ENCODE peak calls at places on chromosomes 12 and 14, in eight cellular contexts. J, D, C, M, V, G, T and B are unnamed samples.

GRCh38 chr12:67661311-67662011 is 12.9 kb downstream of the DYRK2 start:
- DNase-seq in V (no peak), D (no peak), T (peak; percentile 91), C (no peak), M (no peak), J (no peak), G (peak; percentile 80), B (no peak)

GRCh38 chr12:43858096-43858495 is 22.2 kb downstream of the TMEM117 start:
- DNase-seq in D (no peak), G (no peak), T (no peak), C (no peak), J (no peak), M (no peak), V (no peak), B (no peak)

GRCh38 chr12:68080577-68080976 is 79.0 kb downstream of the IFNG start:
- DNase-seq in T (no peak), J (peak; percentile 63), G (no peak), D (no peak), C (no peak), M (no peak), V (no peak), B (no peak)

GRCh38 chr14:104657563-104658324 is 31.7 kb upstream of the INF2 start:
- DNase-seq in D (no peak), J (no peak), T (no peak), M (no peak), V (no peak), G (no peak), C (no peak), B (no peak)

GRCh38 chr12:43789941-43790340 is 16.2 kb downstream of the TWF1 start:
- DNase-seq in D (no peak), G (peak; percentile 24), V (no peak), T (no peak), J (no peak), C (no peak), M (no peak), B (no peak)

GRCh38 chr12:41983896-41984295 is 160.8 kb downstream of the GXYLT1 start:
- DNase-seq in T (no peak), M (no peak), V (no peak), J (peak; percentile 11), G (no peak), C (no peak), D (no peak), B (no peak)

GRCh38 chr12:60872850-60873713 is 1277.3 kb downstream of the SLC16A7 start:
- DNase-seq in C (no peak), M (no peak), J (no peak), D (no peak), G (no peak), V (no peak), T (no peak), B (no peak)

GRCh38 chr12:116136340-116136739 is 141.2 kb downstream of the MED13L start:
- DNase-seq in G (peak; percentile 77), V (no peak), D (no peak), M (no peak), C (no peak), J (no peak), T (peak; percentile 67), B (peak; percentile 24)

GRCh38 chr14:34926552-34926951 is 51.4 kb upstream of the BAZ1A start:
- DNase-seq in G (peak; percentile 9), V (no peak), M (no peak), D (no peak), J (no peak), C (no peak), T (peak; percentile 20), B (peak; percentile 49)

GRCh38 chr14:29274890-29275651 is 508.5 kb downstream of the FOXG1 start:
- DNase-seq in D (no peak), J (no peak), T (no peak), M (no peak), G (no peak), V (no peak), C (no peak), B (no peak)

GRCh38 chr14:56590535-56590951 is 10.9 kb downstream of the TMEM260 start:
- DNase-seq in V (no peak), M (no peak), T (no peak), J (peak; percentile 35), D (no peak), G (no peak), C (no peak), B (no peak)

GRCh38 chr14:60736494-60736893 is 1.9 kb downstream of the MNAT1 start:
- DNase-seq in G (peak; percentile 88), M (no peak), V (peak; percentile 87), C (no peak), J (no peak), T (peak; percentile 81), D (peak; percentile 53), B (peak; percentile 21)

GRCh38 chr12:40192704-40193255 is 32.0 kb upstream of the LRRK2 start:
- DNase-seq in V (no peak), T (no peak), D (no peak), G (no peak), M (no peak), C (no peak), J (no peak), B (no peak)

GRCh38 chr14:98494582-98494981 is 777.4 kb downstream of the BCL11B start:
- DNase-seq in D (peak; percentile 14), M (no peak), V (no peak), C (no peak), G (peak; percentile 29), J (no peak), T (no peak), B (no peak)

GRCh38 chr14:62734831-62735230 is 310.4 kb downstream of the KCNH5 start:
- DNase-seq in V (no peak), T (no peak), J (no peak), M (no peak), G (no peak), C (no peak), D (no peak), B (no peak)

GRCh38 chr14:52485350-52485960 is 66.8 kb downstream of the TXNDC16 start:
- DNase-seq in C (no peak), M (no peak), V (no peak), J (no peak), G (peak; percentile 4), D (no peak), T (no peak), B (no peak)

GRCh38 chr14:68806526-68807147 is 13.8 kb upstream of the ZFP36L1 start:
- DNase-seq in M (no peak), G (no peak), C (no peak), T (no peak), J (no peak), D (no peak), V (no peak), B (no peak)

GRCh38 chr14:60656755-60657608 is 7.7 kb upstream of the SIX1 start:
- DNase-seq in C (no peak), G (peak; percentile 83), D (peak; percentile 84), T (peak; percentile 44), V (no peak), J (peak; percentile 70), M (no peak), B (no peak)

GRCh38 chr12:74412607-74413230 is 124.9 kb upstream of the ATXN7L3B start:
- DNase-seq in T (peak; percentile 13), C (no peak), V (no peak), D (no peak), G (peak; percentile 21), J (no peak), M (no peak), B (no peak)

GRCh38 chr12:113852273-113852672 is 113.9 kb downstream of the RBM19 start:
- DNase-seq in G (no peak), M (no peak), C (no peak), V (no peak), J (no peak), T (no peak), D (no peak), B (no peak)

GRCh38 chr14:34059925-34060746 is 109.3 kb upstream of the EGLN3 start:
- DNase-seq in T (peak; percentile 24), D (peak; percentile 94), M (peak; percentile 8), V (peak; percentile 46), J (peak; percentile 89), G (peak; percentile 90), C (peak; percentile 19), B (peak; percentile 61)

GRCh38 chr14:90660865-90661570 is 155.2 kb downstream of the TTC7B start:
- DNase-seq in C (no peak), V (no peak), M (no peak), D (no peak), G (no peak), J (peak; percentile 29), T (no peak), B (no peak)

GRCh38 chr12:81542065-81542464 is 217.1 kb downstream of the PPFIA2 start:
- DNase-seq in D (no peak), G (no peak), J (peak; percentile 11), V (no peak), C (no peak), M (no peak), T (no peak), B (no peak)

GRCh38 chr12:47236109-47236714 is 156.5 kb upstream of the AMIGO2 start:
- DNase-seq in J (no peak), C (no peak), D (peak; percentile 88), T (peak; percentile 77), M (no peak), V (no peak), G (peak; percentile 89), B (peak; percentile 83)

GRCh38 chr14:70885343-70886014 is 21.8 kb upstream of the PCNX1 start:
- DNase-seq in G (no peak), J (no peak), D (no peak), C (no peak), V (no peak), M (no peak), T (no peak), B (no peak)

GRCh38 chr14:99073401-99073800 is 198.6 kb downstream of the BCL11B start:
- DNase-seq in T (no peak), J (no peak), M (no peak), C (no peak), G (no peak), V (no peak), D (no peak), B (no peak)

GRCh38 chr12:60279224-60279623 is 683.4 kb downstream of the SLC16A7 start:
- DNase-seq in J (no peak), M (no peak), D (peak; percentile 11), T (peak; percentile 57), G (peak; percentile 45), V (no peak), C (no peak), B (peak; percentile 40)

GRCh38 chr14:29521526-29522137 is 406.0 kb downstream of the PRKD1 start:
- DNase-seq in C (no peak), V (no peak), G (peak; percentile 25), M (no peak), D (no peak), T (peak; percentile 2), J (peak; percentile 32), B (peak; percentile 5)

GRCh38 chr14:33714527-33715222 is 236.2 kb downstream of the EGLN3 start:
- DNase-seq in M (no peak), G (peak; percentile 53), D (peak; percentile 35), C (no peak), J (no peak), V (peak; percentile 37), T (peak; percentile 54), B (no peak)